ENCODE peak calls at places on chromosomes 12 and 14, in seven cellular contexts. N is ovary; Z is endodermal cell; B is CD8-positive, alpha-beta memory T cell; C is stomach; K is K562; R is small intestine. D is an unnamed sample. For H3K27me3, the result is how much of the 10 kb centered on the place peaks cover.

GRCh38 chr12:86148612-86149011 is 107.6 kb downstream of the MGAT4C start:
- DNase-seq in B (no peak), C (no peak), N (no peak), Z (no peak), R (no peak), K (no peak), D (no peak)

GRCh38 chr12:114193474-114193873 is 212.5 kb downstream of the TBX5 start:
- DNase-seq in N (no peak), R (no peak), Z (no peak), B (no peak), C (no peak), K (no peak), D (no peak)

GRCh38 chr12:92462049-92462448 is 240.7 kb upstream of the PLEKHG7 start:
- DNase-seq in K (no peak), B (peak), C (no peak), Z (no peak), R (peak), N (no peak), D (no peak)

GRCh38 chr14:91246051-91246852 is 1.7 kb upstream of the GPR68 start:
- DNase-seq in C (no peak), K (no peak), N (no peak), Z (no peak), R (peak), B (peak), D (no peak)

GRCh38 chr14:105865266-105865903 is 339.0 kb downstream of the TMEM121 start:
- DNase-seq in R (no peak), K (no peak), B (no peak), C (peak), N (no peak), Z (peak), D (no peak)

GRCh38 chr14:106459971-106460730 is 933.8 kb downstream of the TMEM121 start:
- DNase-seq in B (peak), C (no peak), K (peak), R (peak), Z (peak), N (no peak), D (peak)

GRCh38 chr12:131529196-131530040 is 181.5 kb upstream of the SFSWAP start:
- DNase-seq in Z (no peak), K (peak), B (no peak), N (no peak), R (no peak), C (no peak), D (no peak)

GRCh38 chr14:72643317-72643801 is 250.5 kb downstream of the DPF3 start:
- DNase-seq in Z (no peak), K (no peak), R (no peak), B (no peak), N (no peak), C (no peak), D (no peak)

GRCh38 chr12:2013527-2014223 is 9.4 kb upstream of the DCP1B start:
- DNase-seq in N (peak), B (no peak), K (no peak), C (peak), R (no peak), Z (peak), D (no peak)

GRCh38 chr12:109241936-109242335 is 67.1 kb downstream of the FOXN4 start:
- DNase-seq in N (no peak), Z (no peak), C (no peak), K (no peak), R (no peak), B (no peak), D (no peak)

GRCh38 chr14:99349721-99350495 is 77.9 kb upstream of the BCL11B start:
- DNase-seq in K (no peak), B (no peak), R (no peak), C (no peak), Z (no peak), N (no peak), D (no peak)

GRCh38 chr14:74438351-74438915 is 12.4 kb upstream of the SYNDIG1L start:
- DNase-seq in K (no peak), N (no peak), B (no peak), C (no peak), Z (peak), R (no peak), D (no peak)

GRCh38 chr12:9906888-9907287 is 25.3 kb downstream of the CLEC2A start:
- DNase-seq in Z (no peak), R (peak), C (no peak), N (no peak), K (no peak), B (peak), D (no peak)

GRCh38 chr12:111842556-111843396 is 748 bp downstream of the MAPKAPK5 start:
- DNase-seq in K (no peak), R (peak), N (no peak), C (no peak), B (no peak), Z (peak), D (peak)

GRCh38 chr14:77353469-77354141 is 23.3 kb downstream of the TMED8 start:
- DNase-seq in C (no peak), B (no peak), K (no peak), Z (no peak), R (no peak), N (no peak), D (no peak)

GRCh38 chr12:113954547-113954946 is 11.6 kb downstream of the RBM19 start:
- DNase-seq in R (no peak), K (no peak), B (no peak), Z (no peak), C (no peak), N (no peak), D (no peak)

GRCh38 chr12:70619471-70620152 is 17.6 kb downstream of the PTPRB start:
- DNase-seq in R (no peak), C (no peak), B (no peak), Z (no peak), K (peak), N (no peak), D (no peak)

GRCh38 chr14:24918822-24919221 is 131.1 kb downstream of the STXBP6 start:
- DNase-seq in Z (no peak), K (no peak), B (no peak), C (no peak), N (no peak), R (no peak), D (no peak)

GRCh38 chr14:41785696-41786095 is 179.0 kb downstream of the LRFN5 start:
- DNase-seq in K (no peak), R (no peak), B (no peak), C (no peak), N (no peak), Z (peak), D (peak)

DNA sequence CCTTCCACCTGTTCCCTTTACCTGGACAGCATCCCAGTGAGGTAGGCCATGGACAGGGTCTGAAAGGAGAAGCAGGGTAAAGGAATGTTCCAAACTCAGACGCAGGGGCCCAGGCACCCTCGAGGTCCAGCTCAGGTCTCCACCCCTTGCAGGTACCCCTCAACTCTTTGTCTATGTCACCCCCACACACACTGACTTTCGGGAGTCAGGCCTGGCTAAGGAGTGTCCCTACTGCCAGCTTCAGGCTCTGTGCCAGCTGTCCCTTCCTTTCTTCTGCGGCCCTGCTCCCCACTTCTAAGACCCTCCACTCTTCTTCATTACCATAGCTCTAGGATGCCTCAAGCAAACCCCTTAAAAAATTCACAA is 13.6 kb downstream of the FAIM2 start:
- DNase-seq in C (no peak), K (no peak), R (no peak), B (no peak), N (no peak), Z (no peak), D (no peak)
- H3K27me3 ChIP-seq in C (under half), K (under half), R (under half), B (under half), N (under half), Z (under half), D (under half)

GRCh38 chr12:155006-155405 is 59.0 kb downstream of the SLC6A12 start:
- DNase-seq in C (no peak), N (no peak), K (no peak), B (no peak), R (no peak), Z (no peak), D (no peak)

GRCh38 chr12:156945-157344 is 57.0 kb downstream of the SLC6A12 start:
- DNase-seq in B (no peak), C (no peak), R (no peak), Z (no peak), N (no peak), K (no peak), D (no peak)

GRCh38 chr12:157644-158043 is 56.3 kb downstream of the SLC6A12 start:
- DNase-seq in Z (no peak), N (no peak), B (no peak), K (no peak), C (no peak), R (no peak), D (no peak)

GRCh38 chr12:154058-154457 is 59.9 kb downstream of the SLC6A12 start:
- DNase-seq in N (no peak), Z (no peak), K (no peak), C (no peak), R (no peak), B (no peak), D (no peak)

GRCh38 chr12:155646-156045 is 58.3 kb downstream of the SLC6A12 start:
- DNase-seq in B (no peak), C (no peak), R (no peak), Z (no peak), N (no peak), K (no peak), D (no peak)
- H3K27me3 ChIP-seq in B (under half), C (under half), R (under half), Z (under half), N (under half), K (half or more), D (under half)

DNA sequence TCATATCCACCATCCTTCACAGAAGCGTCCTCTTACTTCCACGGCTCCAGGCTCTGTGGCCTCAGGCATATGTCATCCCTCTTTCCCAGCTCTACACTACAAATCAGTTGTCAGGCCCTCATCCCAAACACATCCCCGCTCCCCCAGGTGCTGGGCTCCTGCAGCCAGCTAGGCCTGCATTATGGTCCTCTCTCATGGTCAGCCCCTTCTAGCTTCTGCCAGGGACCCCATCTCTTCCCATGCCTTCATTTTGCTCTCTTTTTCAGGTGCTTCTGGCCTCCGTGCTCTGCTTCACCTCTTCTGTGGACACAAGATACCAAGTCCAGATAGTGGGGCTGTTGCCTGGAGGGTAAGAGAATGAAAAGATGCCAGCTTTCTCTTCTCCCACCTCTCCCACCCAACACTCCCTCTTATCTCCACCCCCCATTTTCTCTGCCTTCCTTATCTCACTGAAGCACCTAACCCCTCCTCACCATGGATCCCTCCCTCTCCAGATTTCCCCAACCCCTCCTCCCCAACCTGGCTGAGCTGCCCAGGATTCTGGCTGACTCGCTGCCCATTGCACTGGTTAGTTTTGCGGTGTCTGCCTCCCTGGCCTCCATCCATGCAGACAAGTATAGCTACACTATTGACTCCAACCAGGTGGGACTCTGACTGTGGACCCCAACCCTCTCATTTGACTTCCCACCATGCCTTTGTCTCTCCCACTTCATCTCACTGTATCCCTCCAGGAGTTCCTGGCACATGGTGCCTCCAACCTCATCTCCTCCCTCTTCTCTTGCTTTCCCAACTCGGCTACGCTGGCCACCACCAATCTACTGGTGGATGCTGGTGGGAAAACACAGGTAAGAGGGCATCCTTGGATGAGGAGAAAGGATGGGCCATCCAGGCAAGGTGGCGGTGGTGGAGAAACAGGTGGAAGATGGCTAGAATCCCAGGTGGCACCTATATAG is 10.4 kb downstream of the B4GALNT1 start:
- DNase-seq in R (no peak), B (no peak), K (peak), C (no peak), N (no peak), Z (no peak), D (no peak)
- H3K27me3 ChIP-seq in R (under half), B (half or more), K (under half), C (half or more), N (under half), Z (half or more), D (under half)

GRCh38 chr14:22394616-22395015 is 194.4 kb downstream of the DAD1 start:
- DNase-seq in C (no peak), Z (no peak), R (no peak), N (no peak), B (no peak), K (no peak), D (no peak)

GRCh38 chr14:22397338-22397737 is 191.7 kb downstream of the DAD1 start:
- DNase-seq in B (no peak), Z (no peak), R (no peak), C (no peak), K (no peak), N (no peak), D (no peak)

GRCh38 chr14:22393796-22394195 is 195.2 kb downstream of the DAD1 start:
- DNase-seq in B (no peak), K (no peak), C (no peak), Z (no peak), N (no peak), R (no peak), D (no peak)

GRCh38 chr14:22391908-22392307 is 197.1 kb downstream of the DAD1 start:
- DNase-seq in R (peak), K (peak), B (no peak), N (peak), C (peak), Z (peak), D (peak)

DNA sequence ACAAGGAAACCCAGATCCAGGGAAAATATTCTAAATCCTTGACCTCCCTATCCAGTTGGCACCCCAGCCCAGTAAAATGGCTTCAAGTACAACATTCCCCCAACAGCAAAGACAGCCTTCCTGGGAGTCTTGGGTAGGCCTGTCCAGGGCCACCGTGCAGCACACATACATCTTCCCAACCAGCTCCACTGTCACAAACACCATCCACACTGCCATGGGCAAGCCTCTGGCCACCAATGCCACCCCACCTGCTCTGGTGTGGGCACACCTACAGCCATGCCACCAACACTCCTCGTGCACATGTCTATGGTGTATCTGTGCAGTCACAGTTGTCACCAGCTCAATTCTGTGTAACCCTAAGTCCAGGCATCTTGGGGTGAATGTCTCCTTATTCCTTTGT is 193.2 kb downstream of the DAD1 start:
- DNase-seq in B (no peak), Z (no peak), R (no peak), C (no peak), N (no peak), K (no peak), D (no peak)
- H3K27me3 ChIP-seq in B (under half), Z (under half), R (under half), C (under half), N (under half), K (under half), D (under half)

DNA sequence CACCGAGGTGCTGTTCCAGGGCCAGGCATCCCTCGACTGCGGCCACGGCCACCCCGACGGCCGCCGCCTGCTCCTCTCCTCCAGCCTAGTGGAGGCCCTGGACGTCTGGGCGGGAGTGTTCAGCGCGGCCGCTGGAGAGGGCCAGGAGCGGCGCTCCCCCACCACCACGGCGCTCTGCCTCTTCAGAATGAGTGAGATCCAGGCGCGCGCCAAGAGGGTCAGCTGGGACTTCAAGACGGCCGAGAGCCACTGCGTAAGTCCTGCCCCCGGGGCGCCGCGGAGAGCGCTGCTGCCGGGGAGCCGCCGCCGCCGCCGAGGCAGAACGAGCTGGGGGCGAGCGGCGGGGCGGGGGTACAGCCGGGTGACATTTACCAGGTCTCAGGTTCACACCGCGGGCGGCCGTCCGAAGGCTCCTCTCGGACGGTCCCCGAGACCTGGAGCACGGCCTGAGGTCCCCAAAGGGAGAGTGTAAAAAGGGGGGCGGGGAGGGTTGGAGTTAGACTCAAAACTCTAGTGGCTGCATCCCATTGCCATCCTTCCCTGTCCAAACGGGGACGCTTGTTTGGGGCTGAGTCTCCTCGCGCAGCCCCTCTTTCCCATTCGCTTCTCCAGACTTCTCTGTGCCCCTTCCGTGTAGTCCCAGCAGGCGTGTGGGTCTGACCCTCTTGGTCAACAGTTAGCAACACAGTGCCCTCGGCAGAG is 1.6 kb downstream of the PLXNC1 start:
- DNase-seq in K (no peak), C (peak), N (peak), R (no peak), Z (peak), B (peak), D (peak)
- H3K27me3 ChIP-seq in K (under half), C (half or more), N (under half), R (under half), Z (half or more), B (under half), D (under half)

GRCh38 chr12:3490848-3491382 is at the start of gene PRMT8:
- DNase-seq in K (no peak), N (no peak), C (no peak), Z (peak), R (no peak), B (no peak), D (no peak)
- H3K27me3 ChIP-seq in K (under half), N (under half), C (half or more), Z (half or more), R (under half), B (under half), D (half or more)

GRCh38 chr12:130160306-130160705 is 2.0 kb upstream of the FZD10 start:
- DNase-seq in K (no peak), C (no peak), R (no peak), N (no peak), Z (no peak), B (no peak), D (no peak)
- H3K27me3 ChIP-seq in K (under half), C (half or more), R (under half), N (under half), Z (half or more), B (under half), D (under half)

D was measured in HAP-1.